ENCODE peak calls at places on chromosome 16, in four cellular contexts. P is stimulated activated CD4-positive, alpha-beta T cell treated with anti-CD3 and anti-CD28 coated beads, TNF-alpha, amount 100 ng/mL, for 48 hours; F is mesendoderm; Q is stimulated activated CD8-positive, alpha-beta memory T cell treated with anti-CD3 and anti-CD28 coated beads, Interleukin-4, amount 100 ng/mL, for 24 hours. G is an unnamed sample.

GRCh38 chr16:1781758-1782407 is 488 bp downstream of the SPSB3 start:
- DNase-seq in F (peak; percentile 55), P (no peak), Q (no peak), G (peak; percentile 30)

GRCh38 chr16:18834873-18835272 is 33.5 kb upstream of the ARL6IP1 start:
- DNase-seq in Q (no peak), F (no peak), P (no peak), G (no peak)

GRCh38 chr16:25109643-25110042 is 1.9 kb upstream of the LCMT1 start:
- DNase-seq in F (no peak), Q (no peak), P (no peak), G (no peak)

GRCh38 chr16:9658157-9658556 is 524.1 kb downstream of the GRIN2A start:
- DNase-seq in P (no peak), Q (no peak), F (peak; percentile 38), G (no peak)

GRCh38 chr16:83940630-83941378 is 12.2 kb upstream of the OSGIN1 start:
- DNase-seq in F (no peak), Q (no peak), P (no peak), G (no peak)

GRCh38 chr16:27286446-27286845 is 17.9 kb upstream of the NSMCE1 start:
- DNase-seq in P (no peak), F (no peak), Q (no peak), G (no peak)

GRCh38 chr16:75385507-75386152 is 47.7 kb downstream of the CFDP1 start:
- DNase-seq in P (no peak), F (peak; percentile 64), Q (no peak), G (no peak)

GRCh38 chr16:20984019-20984418 is 83.4 kb downstream of the LYRM1 start:
- DNase-seq in P (no peak), F (no peak), Q (no peak), G (no peak)

GRCh38 chr16:65740716-65741115 is 618.9 kb upstream of the CDH11 start:
- DNase-seq in F (no peak), Q (no peak), P (no peak), G (no peak)

GRCh38 chr16:77679901-77680300 is 42.4 kb upstream of the NUDT7 start:
- DNase-seq in F (no peak), Q (no peak), P (no peak), G (no peak)

GRCh38 chr16:89176147-89176690 is 4.7 kb downstream of the CDH15 start:
- DNase-seq in P (no peak), F (no peak), Q (no peak), G (no peak)

GRCh38 chr16:3881499-3881995 is 1.0 kb upstream of the CREBBP start:
- DNase-seq in F (peak; percentile 49), Q (no peak), P (no peak), G (no peak)

GRCh38 chr16:13923703-13924298 is 3.8 kb downstream of the ERCC4 start:
- DNase-seq in Q (no peak), P (no peak), F (peak; percentile 51), G (no peak)

GRCh38 chr16:70520612-70521297 is 2.6 kb downstream of the COG4 start:
- DNase-seq in P (no peak), F (no peak), Q (no peak), G (no peak)

GRCh38 chr16:52861614-52862022 is 191.1 kb downstream of the CHD9NB start:
- DNase-seq in P (no peak), Q (no peak), F (peak; percentile 53), G (no peak)

GRCh38 chr16:1208239-1208830 is 16.7 kb downstream of the TPSG1 start:
- DNase-seq in Q (no peak), P (no peak), F (no peak), G (no peak)

GRCh38 chr16:66242672-66243071 is 123.8 kb upstream of the CDH5 start:
- DNase-seq in F (no peak), P (no peak), Q (no peak), G (no peak)

GRCh38 chr16:70018254-70018653 is 67.1 kb downstream of the CLEC18A start:
- DNase-seq in Q (no peak), F (peak; percentile 81), P (no peak), G (peak; percentile 45)

GRCh38 chr16:81600275-81600674 is 155.7 kb downstream of the CMIP start:
- DNase-seq in P (no peak), Q (no peak), F (peak; percentile 66), G (no peak)

GRCh38 chr16:86347916-86348555 is 162.3 kb upstream of the FOXF1 start:
- DNase-seq in F (no peak), P (no peak), Q (no peak), G (no peak)